ENCODE peak calls at places on chromosomes 5 and 9, in six cellular contexts. W is H1, L is mesendoderm, O is neuronal stem cell, V is mesenchymal stem cell, N is H9. M is an unnamed sample.

GRCh38 chr5:131682824-131683223 is 47.8 kb upstream of the RAPGEF6 start:
- DNase-seq in V (no peak), O (no peak), N (no peak), W (no peak), L (no peak), M (no peak)

GRCh38 chr9:129344623-129345495 is 166.8 kb upstream of the IER5L start:
- DNase-seq in O (no peak), N (no peak), L (no peak), V (no peak), W (no peak), M (no peak)

GRCh38 chr5:56328753-56329560 is 95.8 kb upstream of the ANKRD55 start:
- DNase-seq in O (no peak), N (no peak), V (peak), W (no peak), L (peak), M (peak)

GRCh38 chr9:16341176-16341575 is 529.3 kb downstream of the BNC2 start:
- DNase-seq in W (no peak), V (peak), L (no peak), N (no peak), O (no peak), M (peak)

GRCh38 chr9:297104-297794 is 82.6 kb downstream of the DOCK8 start:
- DNase-seq in N (no peak), L (no peak), W (no peak), O (no peak), V (no peak), M (no peak)

GRCh38 chr9:88852794-88853193 is 138.5 kb upstream of the S1PR3 start:
- DNase-seq in L (peak), V (peak), N (no peak), O (no peak), W (no peak), M (peak)

GRCh38 chr9:81871695-81872094 is 56.5 kb upstream of the SPATA31D4 start:
- DNase-seq in V (peak), L (peak), N (no peak), O (no peak), W (no peak), M (peak)

GRCh38 chr9:133437753-133438531 is 15.8 kb downstream of the ADAMTS13 start:
- DNase-seq in O (no peak), N (peak), L (no peak), V (no peak), W (no peak), M (no peak)

GRCh38 chr5:165101709-165102108 is 1596.3 kb downstream of the MAT2B start:
- DNase-seq in W (no peak), O (no peak), N (no peak), L (no peak), V (no peak), M (no peak)

GRCh38 chr9:130117816-130118632 is 54.2 kb upstream of the NCS1 start:
- DNase-seq in W (no peak), O (no peak), V (peak), N (no peak), L (peak), M (peak)

GRCh38 chr5:157388148-157388547 is 71.9 kb upstream of the NIPAL4 start:
- DNase-seq in N (no peak), V (peak), O (no peak), W (no peak), L (no peak), M (peak)

GRCh38 chr5:131186561-131187256 is 16.0 kb downstream of the LYRM7 start:
- DNase-seq in L (no peak), W (no peak), V (peak), N (no peak), O (no peak), M (peak)

GRCh38 chr5:129770034-129770433 is 22.1 kb downstream of the MINAR2 start:
- DNase-seq in W (no peak), O (no peak), V (no peak), L (no peak), N (no peak), M (no peak)

GRCh38 chr5:94471496-94471895 is 146.9 kb downstream of the KIAA0825 start:
- DNase-seq in W (no peak), N (no peak), L (no peak), V (peak), O (no peak), M (no peak)

GRCh38 chr9:115170674-115171073 is 52.7 kb upstream of the TNC start:
- DNase-seq in O (no peak), L (peak), N (peak), V (peak), W (no peak), M (peak)

GRCh38 chr5:131589510-131590348 is 45.3 kb downstream of the RAPGEF6 start:
- DNase-seq in N (peak), W (no peak), O (peak), V (peak), L (peak), M (peak)

GRCh38 chr5:40958811-40959210 is 49.5 kb downstream of the C7 start:
- DNase-seq in W (no peak), O (no peak), L (no peak), V (no peak), N (no peak), M (no peak)

GRCh38 chr5:167294861-167295685 is 996.4 kb upstream of the WWC1 start:
- DNase-seq in O (no peak), N (no peak), V (peak), W (no peak), L (peak), M (peak)

GRCh38 chr5:153974131-153974812 is 64.4 kb downstream of the FAM114A2 start:
- DNase-seq in O (no peak), W (no peak), N (peak), L (peak), V (peak), M (peak)

GRCh38 chr5:16456103-16456832 is 9.3 kb downstream of the ZNF622 start:
- DNase-seq in N (no peak), L (peak), O (peak), V (peak), W (no peak), M (peak)

GRCh38 chr9:124054671-124055212 is 43.2 kb downstream of the LHX2 start:
- DNase-seq in N (no peak), W (no peak), L (peak), V (peak), O (no peak), M (peak)

GRCh38 chr5:143650296-143650695 is 161.7 kb upstream of the HMHB1 start:
- DNase-seq in N (no peak), L (no peak), W (no peak), O (no peak), V (no peak), M (no peak)

GRCh38 chr5:54570923-54571322 is 53.4 kb downstream of the SNX18 start:
- DNase-seq in W (no peak), V (peak), O (no peak), L (no peak), N (no peak), M (peak)

GRCh38 chr9:136625101-136626065 is 37.3 kb upstream of the EGFL7 start:
- DNase-seq in O (no peak), W (no peak), V (peak), N (no peak), L (peak), M (peak)

GRCh38 chr9:126343271-126343700 is 16.7 kb downstream of the MVB12B start:
- DNase-seq in L (no peak), W (no peak), V (no peak), O (no peak), N (no peak), M (no peak)

GRCh38 chr9:76415731-76416130 is 21.5 kb upstream of the RFK start:
- DNase-seq in O (no peak), N (no peak), L (no peak), V (no peak), W (no peak), M (no peak)

GRCh38 chr9:135887585-135888050 is 19.7 kb downstream of the CAMSAP1 start:
- DNase-seq in W (no peak), V (no peak), N (peak), O (no peak), L (peak), M (no peak)

GRCh38 chr5:167877924-167878323 is 413.5 kb upstream of the WWC1 start:
- DNase-seq in V (no peak), N (no peak), O (no peak), L (no peak), W (no peak), M (no peak)

GRCh38 chr5:157761690-157762611 is 18.4 kb downstream of the LSM11 start:
- DNase-seq in N (peak), O (peak), V (peak), W (no peak), L (peak), M (peak)

GRCh38 chr5:90015584-90016018 is 394.0 kb downstream of the CETN3 start:
- DNase-seq in W (no peak), V (peak), L (peak), O (no peak), N (no peak), M (peak)

DNA sequence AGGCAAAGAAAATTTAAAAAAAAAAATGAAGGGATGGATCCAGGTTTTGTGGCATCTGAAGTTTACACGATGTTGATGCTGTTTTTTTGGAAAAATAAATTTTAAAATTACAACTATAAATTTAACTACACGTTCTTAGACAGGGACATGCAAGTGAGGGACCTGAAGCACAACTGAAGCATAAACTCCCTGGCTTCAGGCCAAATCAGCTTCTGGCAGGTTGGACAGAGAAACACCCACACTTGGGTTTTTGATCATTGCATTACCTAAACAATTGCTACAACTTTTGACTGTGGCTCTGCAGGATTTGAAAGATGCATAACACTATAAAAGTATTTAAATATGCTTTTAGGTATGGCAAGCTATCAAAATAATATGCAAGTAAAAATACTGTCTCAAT is 1318.3 kb upstream of the DMAC1 start:
- DNase-seq in N (no peak), W (no peak), L (no peak), V (no peak), O (no peak), M (no peak)
- H3K18ac ChIP-seq in N (no peak), W (no peak), L (no peak), V (no peak), O (no peak), M (no peak)

GRCh38 chr9:113566011-113566711 is 102.6 kb downstream of the RGS3 start:
- DNase-seq in N (no peak), W (no peak), V (no peak), O (no peak), L (no peak), M (no peak)

GRCh38 chr9:113567361-113568080 is 104.0 kb downstream of the RGS3 start:
- DNase-seq in V (no peak), O (no peak), N (no peak), W (no peak), L (no peak), M (no peak)

GRCh38 chr9:113564804-113565237 is 101.3 kb downstream of the RGS3 start:
- DNase-seq in V (peak), O (no peak), L (peak), N (peak), W (no peak), M (peak)

GRCh38 chr9:113568081-113568435 is 104.5 kb downstream of the RGS3 start:
- DNase-seq in N (no peak), O (no peak), V (no peak), W (no peak), L (no peak), M (no peak)

GRCh38 chr9:113566712-113567071 is 103.2 kb downstream of the RGS3 start:
- DNase-seq in W (no peak), L (no peak), O (no peak), N (no peak), V (no peak), M (no peak)
- H3K18ac ChIP-seq in W (no peak), L (no peak), O (peak), N (no peak), V (peak), M (no peak)

GRCh38 chr5:159894149-159894720 is 22.0 kb upstream of the ADRA1B start:
- DNase-seq in L (no peak), N (no peak), W (no peak), O (no peak), V (peak), M (peak)
- H3K18ac ChIP-seq in L (no peak), N (no peak), W (no peak), O (no peak), V (no peak), M (peak)

GRCh38 chr9:113538131-113538530 is 74.6 kb downstream of the RGS3 start:
- DNase-seq in W (no peak), L (no peak), N (no peak), O (no peak), V (no peak), M (no peak)

GRCh38 chr9:113536483-113537226 is 73.1 kb downstream of the RGS3 start:
- DNase-seq in V (peak), N (peak), L (peak), W (no peak), O (peak), M (no peak)

GRCh38 chr9:113538646-113539430 is 75.3 kb downstream of the RGS3 start:
- DNase-seq in V (no peak), L (no peak), W (no peak), O (no peak), N (no peak), M (no peak)

GRCh38 chr9:113536166-113536482 is 72.6 kb downstream of the RGS3 start:
- DNase-seq in L (no peak), W (no peak), O (no peak), N (no peak), V (no peak), M (no peak)

GRCh38 chr9:113537227-113537810 is 73.8 kb downstream of the RGS3 start:
- DNase-seq in W (no peak), N (no peak), V (no peak), L (no peak), O (no peak), M (no peak)
- H3K18ac ChIP-seq in W (no peak), N (no peak), V (no peak), L (no peak), O (peak), M (no peak)

GRCh38 chr5:62306494-62307363 is 723 bp downstream of the KIF2A start:
- DNase-seq in O (no peak), W (no peak), L (peak), N (peak), V (peak), M (peak)
- H3K18ac ChIP-seq in O (peak), W (peak), L (peak), N (peak), V (peak), M (no peak)

GRCh38 chr5:32103521-32103920 is 70.6 kb downstream of the GOLPH3 start:
- DNase-seq in N (no peak), W (no peak), O (no peak), L (no peak), V (no peak), M (no peak)

GRCh38 chr5:32110081-32110696 is 63.9 kb downstream of the GOLPH3 start:
- DNase-seq in V (no peak), N (no peak), O (no peak), W (no peak), L (no peak), M (no peak)

GRCh38 chr5:32107291-32107690 is 66.8 kb downstream of the GOLPH3 start:
- DNase-seq in V (no peak), L (no peak), O (no peak), W (no peak), N (no peak), M (no peak)

GRCh38 chr5:32108167-32108566 is 66.0 kb downstream of the GOLPH3 start:
- DNase-seq in W (no peak), L (no peak), N (no peak), O (no peak), V (no peak), M (no peak)

GRCh38 chr5:32109236-32109635 is 64.9 kb downstream of the GOLPH3 start:
- DNase-seq in V (no peak), O (no peak), W (no peak), L (no peak), N (no peak), M (peak)
- H3K18ac ChIP-seq in V (no peak), O (no peak), W (no peak), L (no peak), N (no peak), M (no peak)

DNA sequence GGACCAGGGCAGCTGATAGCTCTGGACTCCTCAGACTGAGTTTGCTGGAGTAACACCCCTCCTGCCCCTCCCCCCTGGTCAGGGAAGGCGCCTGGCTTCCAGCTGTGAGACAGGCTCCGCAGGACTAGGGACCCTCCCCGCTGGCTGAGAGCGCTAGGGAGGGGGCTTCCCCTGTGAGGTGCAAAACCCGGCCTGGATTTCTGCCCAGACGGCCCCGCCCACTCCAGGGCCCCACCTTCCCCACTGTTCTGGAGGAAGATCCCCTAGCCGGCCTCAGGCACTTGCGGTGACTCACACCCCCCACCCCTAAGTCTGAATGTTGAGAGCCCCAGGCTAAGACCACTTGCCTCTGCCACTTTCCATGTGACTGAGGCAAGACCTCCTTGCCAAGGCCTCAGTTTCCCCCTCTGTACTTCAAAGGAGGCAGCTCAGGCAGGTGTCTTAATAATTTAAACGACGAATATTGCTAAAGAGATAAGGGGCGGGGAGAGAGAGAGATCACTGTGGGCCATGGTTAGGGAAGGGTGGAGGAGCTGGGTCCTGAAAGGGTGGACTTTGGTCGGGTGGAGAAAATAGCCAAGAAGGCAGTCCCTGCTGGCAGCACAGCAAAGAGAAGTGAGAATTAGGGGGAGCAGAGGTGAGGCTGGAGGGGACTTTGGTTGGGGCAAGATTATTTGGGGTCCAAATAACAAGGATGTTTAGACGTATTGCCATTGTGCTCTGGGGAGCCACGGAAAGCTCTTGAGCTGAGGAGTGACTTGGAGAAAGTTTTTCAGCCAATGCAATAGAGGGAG is 1.0 kb upstream of the DAB2IP start:
- DNase-seq in W (peak), O (peak), V (peak), L (peak), N (peak), M (peak)
- H3K18ac ChIP-seq in W (peak), O (peak), V (no peak), L (peak), N (no peak), M (no peak)

DNA sequence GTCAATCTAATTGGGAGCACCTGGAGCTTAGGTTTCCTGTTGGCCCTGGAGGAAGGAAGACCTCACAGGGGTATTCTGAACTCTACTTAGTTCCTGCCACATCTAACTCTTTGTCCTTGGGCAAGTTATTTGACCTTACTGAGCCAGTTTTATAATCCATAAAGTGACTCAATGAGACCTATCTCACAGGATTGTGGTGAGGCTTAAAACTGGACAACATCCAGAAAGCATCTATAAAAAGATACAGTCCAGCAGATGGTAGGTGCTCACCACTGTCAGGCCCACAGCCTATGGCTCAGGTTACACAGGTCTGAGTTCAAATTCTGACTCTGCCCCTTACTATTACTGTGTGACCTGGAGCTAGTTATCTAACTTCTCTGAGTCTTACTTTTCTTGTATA is 23.3 kb downstream of the KCNV2 start:
- DNase-seq in O (no peak), V (no peak), N (no peak), L (no peak), W (no peak), M (peak)
- H3K18ac ChIP-seq in O (no peak), V (no peak), N (no peak), L (no peak), W (no peak), M (no peak)

M was measured in IMR-90.